ENCODE peak calls at places on chromosomes 12 and 14, in five cellular contexts. S is gastrocnemius medialis; R is spleen; T is pancreas; M is CD8-positive, alpha-beta T cell. A is an unnamed sample.

GRCh38 chr12:81502912-81503695 is 256.0 kb downstream of the PPFIA2 start:
- DNase-seq in S (no peak), R (no peak), M (no peak), T (no peak), A (no peak)

GRCh38 chr12:131808744-131809371 is 19.3 kb upstream of the MMP17 start:
- DNase-seq in T (no peak), R (peak), M (no peak), S (no peak), A (no peak)

GRCh38 chr14:65940056-65940735 is 527.7 kb downstream of the FUT8 start:
- DNase-seq in S (no peak), M (no peak), T (no peak), R (no peak), A (no peak)

GRCh38 chr14:99904506-99904905 is 111.3 kb downstream of the EML1 start:
- DNase-seq in M (no peak), S (no peak), R (no peak), T (no peak), A (no peak)

GRCh38 chr12:128797119-128798118 is 26.3 kb downstream of the SLC15A4 start:
- DNase-seq in S (peak), R (no peak), T (no peak), M (no peak), A (no peak)

GRCh38 chr12:47102845-47103666 is 23.3 kb upstream of the AMIGO2 start:
- DNase-seq in R (no peak), T (no peak), S (no peak), M (no peak), A (no peak)

GRCh38 chr12:24780969-24781368 is 167.9 kb downstream of the BCAT1 start:
- DNase-seq in R (no peak), S (no peak), T (no peak), M (no peak), A (no peak)

GRCh38 chr14:75982724-75983358 is 1.0 kb upstream of the TGFB3 start:
- DNase-seq in M (no peak), R (no peak), T (peak), S (peak), A (peak)

GRCh38 chr12:76872415-76872814 is 6.4 kb downstream of the CSRP2 start:
- DNase-seq in S (no peak), T (no peak), M (no peak), R (no peak), A (no peak)

GRCh38 chr14:105087963-105088811 is 23.0 kb upstream of the GPR132 start:
- DNase-seq in T (peak), S (no peak), R (peak), M (no peak), A (no peak)

GRCh38 chr14:28902930-28903329 is 136.3 kb downstream of the FOXG1 start:
- DNase-seq in T (no peak), M (no peak), S (no peak), R (no peak), A (no peak)

GRCh38 chr12:63151061-63151897 is at the start of gene AVPR1A:
- DNase-seq in R (peak), M (no peak), S (no peak), T (no peak), A (no peak)

GRCh38 chr14:78178971-78179370 is 8.8 kb downstream of the NRXN3 start:
- DNase-seq in M (no peak), T (no peak), S (no peak), R (no peak), A (no peak)

GRCh38 chr12:101939856-101940265 is 62.5 kb downstream of the DRAM1 start:
- DNase-seq in R (no peak), M (no peak), T (no peak), S (peak), A (no peak)

GRCh38 chr12:109759076-109759420 is 45.4 kb downstream of the FAM222A start:
- DNase-seq in M (no peak), S (no peak), R (no peak), T (no peak), A (peak)

GRCh38 chr14:94009767-94010166 is 12.7 kb downstream of the CCDC197 start:
- DNase-seq in T (no peak), R (no peak), M (no peak), S (no peak), A (no peak)

GRCh38 chr14:58118097-58118496 is 33.9 kb downstream of the ARMH4 start:
- DNase-seq in S (no peak), T (no peak), M (no peak), R (no peak), A (no peak)

GRCh38 chr14:77638738-77639137 is 22.3 kb upstream of the SPTLC2 start:
- DNase-seq in R (no peak), T (no peak), S (no peak), M (no peak), A (no peak)

GRCh38 chr14:92352158-92352985 is 29.4 kb downstream of the SLC24A4 start:
- DNase-seq in R (no peak), T (no peak), S (no peak), M (no peak), A (no peak)

GRCh38 chr14:106530423-106531107 is 1004.2 kb downstream of the TMEM121 start:
- DNase-seq in M (no peak), T (no peak), S (no peak), R (no peak), A (no peak)

GRCh38 chr14:25178255-25178654 is 128.3 kb upstream of the STXBP6 start:
- DNase-seq in T (no peak), R (no peak), S (no peak), M (no peak), A (no peak)

GRCh38 chr12:22700126-22700525 is 75.2 kb downstream of the ETNK1 start:
- DNase-seq in S (no peak), T (no peak), M (no peak), R (no peak), A (no peak)

GRCh38 chr12:54477259-54477658 is 3.9 kb upstream of the GTSF1 start:
- DNase-seq in T (no peak), S (no peak), M (no peak), R (no peak), A (no peak)

GRCh38 chr12:54471793-54472192 is 1.6 kb downstream of the GTSF1 start:
- DNase-seq in S (no peak), R (no peak), T (no peak), M (no peak), A (no peak)

GRCh38 chr12:54475542-54475941 is 2.1 kb upstream of the GTSF1 start:
- DNase-seq in R (no peak), S (no peak), M (no peak), T (no peak), A (no peak)

GRCh38 chr12:54478270-54478669 is 4.9 kb upstream of the GTSF1 start:
- DNase-seq in S (no peak), M (no peak), R (no peak), T (no peak), A (no peak)

DNA sequence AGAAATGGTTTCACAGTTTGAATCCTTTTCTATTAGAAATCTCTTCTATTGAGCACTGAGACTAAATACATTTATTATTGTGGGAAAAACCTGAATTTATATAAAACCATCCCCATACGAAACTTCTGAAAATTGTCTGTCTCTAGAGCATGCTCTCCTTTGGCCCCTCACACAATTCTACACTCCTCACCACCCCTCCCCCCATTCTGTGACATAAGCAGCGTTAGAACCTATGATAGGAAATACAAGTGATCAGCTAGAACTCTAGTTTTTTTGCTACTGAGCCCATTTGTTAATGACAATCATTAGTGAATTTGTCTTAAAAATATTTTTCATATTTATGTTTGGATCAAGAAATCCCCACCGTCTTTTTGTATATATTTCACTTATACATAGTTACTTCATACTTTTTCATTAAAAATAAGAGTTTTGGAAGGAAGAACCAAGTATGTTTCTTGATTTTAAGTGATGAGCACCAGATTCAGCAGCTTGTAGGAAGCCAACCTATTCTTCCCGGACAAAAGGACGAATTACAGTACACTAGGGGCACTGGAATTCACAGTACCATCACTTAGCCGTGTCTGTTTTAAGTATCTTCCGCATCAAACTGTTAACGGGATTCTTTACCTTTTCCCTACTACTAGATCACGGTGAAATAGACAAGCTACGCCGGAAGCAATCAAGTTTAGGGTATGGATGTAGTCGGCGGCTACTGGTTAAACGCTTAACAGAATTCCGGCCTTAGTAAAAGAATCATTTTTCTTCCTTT is 724 bp downstream of the GTSF1 start:
- DNase-seq in T (no peak), M (no peak), R (no peak), S (no peak), A (no peak)
- H3K4me3 ChIP-seq in T (no peak), M (peak), R (no peak), S (no peak), A (no peak)

GRCh38 chr12:113427882-113428281 is 5.7 kb downstream of the SDSL start:
- DNase-seq in R (no peak), M (no peak), T (no peak), S (no peak), A (no peak)
- TF ChIP-seq CTCF in R (no peak), M (no peak), T (no peak), S (no peak), A (no peak)

DNA sequence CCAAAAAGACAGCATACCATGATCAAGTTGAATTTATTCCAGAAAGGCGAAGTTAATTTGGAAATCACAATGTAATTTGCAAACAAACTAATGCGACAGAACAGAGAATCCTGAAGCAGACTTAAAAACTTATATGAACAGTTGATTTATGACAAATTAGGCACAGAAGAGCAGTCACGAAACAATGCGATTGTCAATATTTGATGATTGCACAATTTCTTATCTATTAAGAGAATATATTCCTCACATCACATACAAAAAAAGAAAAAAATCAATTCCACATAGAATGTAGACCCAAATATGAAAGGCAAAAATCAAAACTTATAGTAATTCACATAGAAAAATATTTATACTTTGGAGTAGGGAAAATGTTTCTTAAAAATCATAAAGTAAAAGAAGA is 28.9 kb downstream of the COX16 start:
- DNase-seq in T (no peak), S (no peak), R (no peak), M (no peak), A (no peak)
- H3K27ac ChIP-seq in T (no peak), S (no peak), R (no peak), M (no peak), A (no peak)

GRCh38 chr12:108630481-108631207 is 3.0 kb downstream of the SELPLG start:
- DNase-seq in S (no peak), R (peak), T (no peak), M (no peak), A (no peak)

GRCh38 chr12:108629156-108629555 is 4.5 kb downstream of the SELPLG start:
- DNase-seq in S (no peak), T (no peak), M (no peak), R (peak), A (peak)

GRCh38 chr12:108623577-108623976 is 10.1 kb downstream of the SELPLG start:
- DNase-seq in M (no peak), S (no peak), R (no peak), T (no peak), A (no peak)

GRCh38 chr12:108629824-108630476 is 3.7 kb downstream of the SELPLG start:
- DNase-seq in T (no peak), S (no peak), M (no peak), R (peak), A (no peak)

GRCh38 chr12:108627134-108627920 is 6.4 kb downstream of the SELPLG start:
- DNase-seq in M (no peak), R (no peak), S (no peak), T (no peak), A (no peak)
- H3K4me3 ChIP-seq in M (no peak), R (no peak), S (no peak), T (no peak), A (no peak)

GRCh38 chr12:3647504-3647903 is 105.4 kb downstream of the CRACR2A start:
- DNase-seq in S (no peak), R (no peak), M (no peak), T (no peak), A (no peak)
- TF ChIP-seq CTCF in S (no peak), R (no peak), M (no peak), T (no peak), A (no peak)